ENCODE peak calls at places on chromosomes 5 and 9, in four cellular contexts. B is kidney epithelial cell, M is HCEC 1CT, W is NCI-H187. T is an unnamed sample.

GRCh38 chr5:62689599-62690368 is 111.2 kb downstream of the LRRC70 start:
- DNase-seq in B (no peak), W (no peak), M (no peak), T (no peak)

GRCh38 chr5:173781826-173782670 is 106.1 kb upstream of the CPEB4 start:
- DNase-seq in B (peak), M (peak), W (no peak), T (peak)

GRCh38 chr5:151580239-151580638 is 10.9 kb downstream of the FAT2 start:
- DNase-seq in M (no peak), W (no peak), B (no peak), T (no peak)

GRCh38 chr5:138580777-138581176 is 5.6 kb upstream of the HSPA9 start:
- DNase-seq in M (no peak), B (no peak), W (no peak), T (no peak)

GRCh38 chr5:60844429-60844890 is 391 bp upstream of the ELOVL7 start:
- DNase-seq in M (no peak), W (no peak), B (no peak), T (no peak)

GRCh38 chr5:67301285-67301904 is 104.8 kb upstream of the CD180 start:
- DNase-seq in B (peak), W (no peak), M (peak), T (no peak)

GRCh38 chr5:171205375-171205774 is 103.7 kb upstream of the TLX3 start:
- DNase-seq in M (no peak), W (no peak), B (no peak), T (no peak)

GRCh38 chr5:8912106-8912505 is 633.8 kb downstream of the SEMA5A start:
- DNase-seq in M (peak), W (no peak), B (no peak), T (no peak)

GRCh38 chr5:151381899-151382298 is 34.5 kb upstream of the SLC36A2 start:
- DNase-seq in B (no peak), W (no peak), M (no peak), T (no peak)

GRCh38 chr5:4989121-4989520 is 151.0 kb upstream of the ADAMTS16 start:
- DNase-seq in B (peak), W (no peak), M (no peak), T (no peak)

GRCh38 chr9:87594218-87594617 is 96.6 kb downstream of the DAPK1 start:
- DNase-seq in M (no peak), W (no peak), B (peak), T (no peak)

GRCh38 chr5:140073296-140073695 is 30.2 kb upstream of the NRG2 start:
- DNase-seq in M (peak), B (no peak), W (no peak), T (no peak)

GRCh38 chr5:97142521-97143254 is at the start of gene LIX1:
- DNase-seq in B (peak), W (peak), M (peak), T (no peak)

GRCh38 chr5:147391781-147392180 is 118.1 kb downstream of the DPYSL3 start:
- DNase-seq in W (no peak), M (peak), B (peak), T (no peak)

GRCh38 chr5:77337716-77338115 is 127.2 kb downstream of the PDE8B start:
- DNase-seq in W (no peak), M (no peak), B (no peak), T (no peak)

GRCh38 chr5:14178671-14179211 is 35.6 kb downstream of the TRIO start:
- DNase-seq in B (no peak), W (no peak), M (peak), T (no peak)

GRCh38 chr5:132422720-132423442 is 53.4 kb downstream of the SLC22A5 start:
- DNase-seq in B (no peak), M (peak), W (no peak), T (no peak)

GRCh38 chr9:97935291-97935690 is 2.7 kb downstream of the HEMGN start:
- DNase-seq in M (no peak), W (no peak), B (no peak), T (no peak)

GRCh38 chr5:43295202-43295601 is 18.0 kb downstream of the HMGCS1 start:
- DNase-seq in B (no peak), W (no peak), M (no peak), T (no peak)

GRCh38 chr5:178777557-178777956 is 47.1 kb upstream of the ZNF354A start:
- DNase-seq in M (no peak), B (no peak), W (no peak), T (no peak)

GRCh38 chr9:99793528-99793927 is 28.2 kb upstream of the NR4A3 start:
- DNase-seq in B (no peak), M (no peak), W (no peak), T (no peak)

GRCh38 chr9:131811405-131811804 is 71.5 kb upstream of the RAPGEF1 start:
- DNase-seq in W (no peak), B (no peak), M (no peak), T (no peak)

GRCh38 chr5:35331941-35332340 is 101.7 kb upstream of the PRLR start:
- DNase-seq in W (no peak), B (no peak), M (no peak), T (no peak)

GRCh38 chr9:79912641-79913040 is 340.9 kb downstream of the TLE4 start:
- DNase-seq in W (no peak), B (no peak), M (no peak), T (no peak)

GRCh38 chr5:52580921-52581320 is 206.8 kb upstream of the ITGA1 start:
- DNase-seq in W (no peak), B (no peak), M (peak), T (no peak)

GRCh38 chr9:23088932-23089364 is 642.3 kb downstream of the DMRTA1 start:
- DNase-seq in M (no peak), B (no peak), W (no peak), T (no peak)

GRCh38 chr5:169667896-169668674 is 31.0 kb downstream of the DOCK2 start:
- DNase-seq in M (peak), W (no peak), B (no peak), T (no peak)